ENCODE peak calls at places on chromosome 19, in six cellular contexts. One of them, this sample, is unnamed.

GRCh38 chr19:48842744-48843162 is 6.5 kb upstream of the HSD17B14 start:
- DNase-seq in Daoy: peak
- DNase-seq in HEK293T: peak
- DNase-seq in NCI-H1436: peak
- DNase-seq in LHCN-M2: peak
- DNase-seq in CD8-positive, alpha-beta memory T cell: peak
- DNase-seq in this sample: no peak

GRCh38 chr19:49071860-49072547 is 495 bp downstream of the KCNA7 start:
- DNase-seq in Daoy: no peak
- DNase-seq in HEK293T: peak
- DNase-seq in NCI-H1436: no peak
- DNase-seq in LHCN-M2: no peak
- DNase-seq in CD8-positive, alpha-beta memory T cell: no peak
- DNase-seq in this sample: no peak

GRCh38 chr19:57280913-57281425 is 684 bp downstream of the ZNF460 start:
- DNase-seq in Daoy: peak
- DNase-seq in HEK293T: no peak
- DNase-seq in NCI-H1436: peak
- DNase-seq in LHCN-M2: no peak
- DNase-seq in CD8-positive, alpha-beta memory T cell: peak
- DNase-seq in this sample: no peak

GRCh38 chr19:45161715-45162463 is 1.1 kb upstream of the NKPD1 start:
- DNase-seq in Daoy: peak
- DNase-seq in HEK293T: peak
- DNase-seq in NCI-H1436: no peak
- DNase-seq in LHCN-M2: no peak
- DNase-seq in CD8-positive, alpha-beta memory T cell: no peak
- DNase-seq in this sample: no peak

GRCh38 chr19:41868120-41868988 is 8.3 kb downstream of the RPS19 start:
- DNase-seq in Daoy: no peak
- DNase-seq in HEK293T: no peak
- DNase-seq in NCI-H1436: no peak
- DNase-seq in LHCN-M2: no peak
- DNase-seq in CD8-positive, alpha-beta memory T cell: no peak
- DNase-seq in this sample: no peak

GRCh38 chr19:15905026-15905425 is 7.2 kb upstream of the CYP4F2 start:
- DNase-seq in Daoy: no peak
- DNase-seq in HEK293T: no peak
- DNase-seq in NCI-H1436: no peak
- DNase-seq in LHCN-M2: no peak
- DNase-seq in CD8-positive, alpha-beta memory T cell: no peak
- DNase-seq in this sample: no peak

GRCh38 chr19:36577271-36577996 is 4.3 kb upstream of the ZNF529 start:
- DNase-seq in Daoy: peak
- DNase-seq in HEK293T: no peak
- DNase-seq in NCI-H1436: no peak
- DNase-seq in LHCN-M2: no peak
- DNase-seq in CD8-positive, alpha-beta memory T cell: no peak
- DNase-seq in this sample: no peak

GRCh38 chr19:23440791-23441190 is 45.5 kb upstream of the ZNF91 start:
- DNase-seq in Daoy: no peak
- DNase-seq in HEK293T: peak
- DNase-seq in NCI-H1436: no peak
- DNase-seq in LHCN-M2: no peak
- DNase-seq in CD8-positive, alpha-beta memory T cell: no peak
- DNase-seq in this sample: no peak

GRCh38 chr19:13100871-13101589 is 1.6 kb downstream of the LYL1 start:
- DNase-seq in Daoy: no peak
- DNase-seq in HEK293T: no peak
- DNase-seq in NCI-H1436: no peak
- DNase-seq in LHCN-M2: no peak
- DNase-seq in CD8-positive, alpha-beta memory T cell: no peak
- DNase-seq in this sample: no peak

GRCh38 chr19:28312269-28312668 is 900.7 kb downstream of the UQCRFS1 start:
- DNase-seq in Daoy: no peak
- DNase-seq in HEK293T: no peak
- DNase-seq in NCI-H1436: no peak
- DNase-seq in LHCN-M2: no peak
- DNase-seq in CD8-positive, alpha-beta memory T cell: no peak
- DNase-seq in this sample: no peak

GRCh38 chr19:12939292-12939606 is 840 bp downstream of the CALR start:
- DNase-seq in Daoy: no peak
- DNase-seq in HEK293T: no peak
- DNase-seq in NCI-H1436: no peak
- DNase-seq in LHCN-M2: peak
- DNase-seq in CD8-positive, alpha-beta memory T cell: peak
- DNase-seq in this sample: no peak

GRCh38 chr19:27776020-27776419 is 1436.9 kb downstream of the UQCRFS1 start:
- DNase-seq in Daoy: peak
- DNase-seq in HEK293T: peak
- DNase-seq in NCI-H1436: no peak
- DNase-seq in LHCN-M2: peak
- DNase-seq in CD8-positive, alpha-beta memory T cell: no peak
- DNase-seq in this sample: no peak

GRCh38 chr19:29277107-29277506 is 64.2 kb upstream of the UQCRFS1 start:
- DNase-seq in Daoy: peak
- DNase-seq in HEK293T: no peak
- DNase-seq in NCI-H1436: peak
- DNase-seq in LHCN-M2: peak
- DNase-seq in CD8-positive, alpha-beta memory T cell: peak
- DNase-seq in this sample: no peak

GRCh38 chr19:2359992-2360875 is at the start of gene TMPRSS9:
- DNase-seq in Daoy: no peak
- DNase-seq in HEK293T: no peak
- DNase-seq in NCI-H1436: no peak
- DNase-seq in LHCN-M2: no peak
- DNase-seq in CD8-positive, alpha-beta memory T cell: no peak
- DNase-seq in this sample: no peak

GRCh38 chr19:42134671-42135070 is 2.4 kb upstream of the POU2F2 start:
- DNase-seq in Daoy: no peak
- DNase-seq in HEK293T: no peak
- DNase-seq in NCI-H1436: no peak
- DNase-seq in LHCN-M2: no peak
- DNase-seq in CD8-positive, alpha-beta memory T cell: no peak
- DNase-seq in this sample: no peak

GRCh38 chr19:48509467-48510194 is 2.0 kb downstream of the LMTK3 start:
- DNase-seq in Daoy: no peak
- DNase-seq in HEK293T: no peak
- DNase-seq in NCI-H1436: no peak
- DNase-seq in LHCN-M2: peak
- DNase-seq in CD8-positive, alpha-beta memory T cell: no peak
- DNase-seq in this sample: no peak

GRCh38 chr19:13952154-13953020 is at the start of gene DCAF15:
- DNase-seq in Daoy: peak
- DNase-seq in HEK293T: peak
- DNase-seq in NCI-H1436: peak
- DNase-seq in LHCN-M2: peak
- DNase-seq in CD8-positive, alpha-beta memory T cell: peak
- DNase-seq in this sample: peak

GRCh38 chr19:38890686-38891085 is 8.7 kb downstream of the SIRT2 start:
- DNase-seq in Daoy: no peak
- DNase-seq in HEK293T: no peak
- DNase-seq in NCI-H1436: no peak
- DNase-seq in LHCN-M2: peak
- DNase-seq in CD8-positive, alpha-beta memory T cell: no peak
- DNase-seq in this sample: no peak

GRCh38 chr19:58581227-58582141 is 8.3 kb upstream of the MZF1 start:
- DNase-seq in Daoy: peak
- DNase-seq in HEK293T: peak
- DNase-seq in NCI-H1436: no peak
- DNase-seq in LHCN-M2: peak
- DNase-seq in CD8-positive, alpha-beta memory T cell: peak
- DNase-seq in this sample: no peak

GRCh38 chr19:55171440-55171839 is 5.0 kb upstream of the DNAAF3 start:
- DNase-seq in Daoy: no peak
- DNase-seq in HEK293T: no peak
- DNase-seq in NCI-H1436: no peak
- DNase-seq in LHCN-M2: no peak
- DNase-seq in CD8-positive, alpha-beta memory T cell: no peak
- DNase-seq in this sample: no peak

GRCh38 chr19:43784251-43784980 is 3.6 kb upstream of the KCNN4 start:
- DNase-seq in Daoy: peak
- DNase-seq in HEK293T: no peak
- DNase-seq in NCI-H1436: no peak
- DNase-seq in LHCN-M2: peak
- DNase-seq in CD8-positive, alpha-beta memory T cell: peak
- DNase-seq in this sample: no peak

GRCh38 chr19:32324631-32325215 is 20.7 kb upstream of the ZNF507 start:
- DNase-seq in Daoy: peak
- DNase-seq in HEK293T: no peak
- DNase-seq in NCI-H1436: no peak
- DNase-seq in LHCN-M2: no peak
- DNase-seq in CD8-positive, alpha-beta memory T cell: no peak
- DNase-seq in this sample: no peak

GRCh38 chr19:28619842-28620429 is 593.0 kb downstream of the UQCRFS1 start:
- DNase-seq in Daoy: no peak
- DNase-seq in HEK293T: no peak
- DNase-seq in NCI-H1436: no peak
- DNase-seq in LHCN-M2: no peak
- DNase-seq in CD8-positive, alpha-beta memory T cell: no peak
- DNase-seq in this sample: no peak

This sample was measured in LNCaP clone FGC.